ENCODE peak calls at places on chromosomes 11 and 22, in six cellular contexts. G, Y, A, V, Q and F are unnamed samples.

GRCh38 chr22:50190182-50190951 is 4.7 kb downstream of the TRABD start:
- DNase-seq in G (peak), Y (peak), A (peak), V (peak), Q (no peak), F (peak)

GRCh38 chr11:88886796-88887195 is 179.0 kb downstream of the GRM5 start:
- DNase-seq in G (peak), Y (peak), A (no peak), V (peak), Q (peak), F (no peak)

GRCh38 chr11:1235615-1236315 is 12.9 kb downstream of the MUC5B start:
- DNase-seq in G (no peak), Y (no peak), A (no peak), V (no peak), Q (no peak), F (no peak)

GRCh38 chr22:25702046-25702445 is 39.9 kb upstream of the MYO18B start:
- DNase-seq in G (peak), Y (peak), A (no peak), V (peak), Q (no peak), F (no peak)

GRCh38 chr22:20571531-20572007 is 64.2 kb downstream of the MED15 start:
- DNase-seq in G (peak), Y (peak), A (no peak), V (no peak), Q (no peak), F (peak)

GRCh38 chr11:76854709-76855108 is 6.0 kb upstream of the ACER3 start:
- DNase-seq in G (no peak), Y (no peak), A (no peak), V (no peak), Q (no peak), F (no peak)

GRCh38 chr22:37353839-37354238 is 71.5 kb downstream of the CYTH4 start:
- DNase-seq in G (no peak), Y (no peak), A (peak), V (no peak), Q (no peak), F (no peak)

GRCh38 chr22:49968313-49968830 is 7.8 kb downstream of the PIM3 start:
- DNase-seq in G (no peak), Y (no peak), A (no peak), V (no peak), Q (no peak), F (peak)

GRCh38 chr22:35482974-35483373 is 57.7 kb upstream of the RASD2 start:
- DNase-seq in G (no peak), Y (no peak), A (no peak), V (no peak), Q (no peak), F (no peak)

GRCh38 chr11:19846654-19847330 is 134.2 kb downstream of the NAV2 start:
- DNase-seq in G (no peak), Y (no peak), A (no peak), V (peak), Q (peak), F (no peak)

GRCh38 chr22:43681724-43682360 is 130.3 kb downstream of the EFCAB6 start:
- DNase-seq in G (no peak), Y (no peak), A (no peak), V (no peak), Q (no peak), F (no peak)

GRCh38 chr11:128814856-128815705 is 52.0 kb downstream of the KCNJ1 start:
- DNase-seq in G (peak), Y (peak), A (no peak), V (peak), Q (peak), F (no peak)

GRCh38 chr11:28107331-28107725 is 628 bp downstream of the KIF18A start:
- DNase-seq in G (no peak), Y (peak), A (no peak), V (peak), Q (no peak), F (no peak)

GRCh38 chr22:36180038-36180880 is 19.7 kb upstream of the APOL3 start:
- DNase-seq in G (peak), Y (peak), A (peak), V (peak), Q (peak), F (peak)

GRCh38 chr11:93487032-93487483 is 56.1 kb downstream of the SMCO4 start:
- DNase-seq in G (no peak), Y (no peak), A (no peak), V (peak), Q (no peak), F (no peak)

GRCh38 chr22:48757581-48757980 is 1070.1 kb downstream of the BRD1 start:
- DNase-seq in G (no peak), Y (no peak), A (no peak), V (no peak), Q (no peak), F (no peak)

GRCh38 chr11:59647245-59647965 is 21.4 kb downstream of the PATL1 start:
- DNase-seq in G (no peak), Y (no peak), A (no peak), V (no peak), Q (no peak), F (no peak)

GRCh38 chr22:19477321-19478085 is 1.5 kb downstream of the UFD1 start:
- DNase-seq in G (no peak), Y (no peak), A (no peak), V (no peak), Q (no peak), F (no peak)

GRCh38 chr11:26805001-26805400 is 83.1 kb upstream of the SLC5A12 start:
- DNase-seq in G (no peak), Y (no peak), A (no peak), V (no peak), Q (no peak), F (no peak)

GRCh38 chr11:72075109-72075508 is 5.2 kb downstream of the NUMA1 start:
- DNase-seq in G (no peak), Y (no peak), A (no peak), V (no peak), Q (no peak), F (no peak)

GRCh38 chr22:48651036-48651890 is 1176.4 kb downstream of the BRD1 start:
- DNase-seq in G (no peak), Y (no peak), A (no peak), V (no peak), Q (no peak), F (no peak)

GRCh38 chr22:19981171-19981960 is 35.3 kb downstream of the ARVCF start:
- DNase-seq in G (no peak), Y (no peak), A (no peak), V (no peak), Q (no peak), F (no peak)

GRCh38 chr11:76810151-76810853 is 27.1 kb downstream of the TSKU start:
- DNase-seq in G (no peak), Y (peak), A (no peak), V (no peak), Q (no peak), F (no peak)

GRCh38 chr11:128291835-128292234 is 295.5 kb downstream of the ETS1 start:
- DNase-seq in G (no peak), Y (no peak), A (no peak), V (no peak), Q (no peak), F (peak)

GRCh38 chr11:91798240-91798639 is 426.4 kb upstream of the FAT3 start:
- DNase-seq in G (no peak), Y (no peak), A (no peak), V (no peak), Q (no peak), F (no peak)